ENCODE peak calls at places on chromosomes 4 and X, in five cellular contexts. G is K562, X is cardiac muscle cell, J is dorsolateral prefrontal cortex, S is AG04450. P is an unnamed sample.

GRCh38 chr4:71290481-71290880 is 48.3 kb upstream of the SLC4A4 start:
- DNase-seq in S (no peak), J (no peak), X (no peak), G (no peak), P (no peak)

GRCh38 chrX:151825927-151826471 is 86.7 kb upstream of the MAGEA4 start:
- DNase-seq in S (peak; percentile 34), G (no peak), X (peak; percentile 87), J (no peak), P (peak; percentile 74)

GRCh38 chr4:2338754-2339457 is 77.0 kb upstream of the MXD4 start:
- DNase-seq in G (no peak), S (no peak), X (no peak), J (no peak), P (no peak)

GRCh38 chr4:86359944-86360478 is at the start of gene MAPK10:
- DNase-seq in X (peak; percentile 97), G (no peak), S (peak; percentile 81), J (peak; percentile 65), P (peak; percentile 4)

GRCh38 chr4:87843936-87844335 is 11.2 kb downstream of the MEPE start:
- DNase-seq in G (no peak), X (peak; percentile 75), S (no peak), J (no peak), P (peak; percentile 63)

GRCh38 chrX:72107320-72107719 is 24.4 kb downstream of the RTL5 start:
- DNase-seq in S (no peak), G (peak; percentile 11), J (no peak), X (peak; percentile 21), P (no peak)

GRCh38 chr4:19583827-19584569 is 667.7 kb upstream of the SLIT2 start:
- DNase-seq in X (peak; percentile 39), G (no peak), S (no peak), J (no peak), P (no peak)

GRCh38 chr4:142656178-142656577 is 189.9 kb downstream of the INPP4B start:
- DNase-seq in G (no peak), X (peak; percentile 14), J (no peak), S (no peak), P (no peak)

GRCh38 chr4:137545461-137545861 is 13.2 kb upstream of the PCDH18 start:
- DNase-seq in G (no peak), J (no peak), S (peak; percentile 85), X (peak; percentile 64), P (peak; percentile 91)

GRCh38 chrX:2642791-2643190 is 48.3 kb upstream of the CD99 start:
- DNase-seq in S (no peak), X (no peak), G (no peak), J (no peak), P (no peak)

GRCh38 chr4:6018331-6018730 is at the start of gene C4orf50:
- DNase-seq in G (no peak), J (no peak), S (no peak), X (no peak), P (no peak)

GRCh38 chrX:57817302-57817701 is 93.0 kb downstream of the ZXDA start:
- DNase-seq in G (no peak), X (peak; percentile 2), J (no peak), S (no peak), P (no peak)

GRCh38 chr4:83618431-83618830 is 82.5 kb downstream of the GPAT3 start:
- DNase-seq in J (no peak), X (peak; percentile 55), S (peak; percentile 66), G (peak; percentile 23), P (no peak)

GRCh38 chr4:83708500-83709175 is 172.7 kb downstream of the GPAT3 start:
- DNase-seq in G (no peak), J (no peak), X (no peak), S (no peak), P (no peak)

GRCh38 chr4:29423836-29424721 is 1296.1 kb upstream of the PCDH7 start:
- DNase-seq in G (no peak), X (peak; percentile 17), J (no peak), S (peak; percentile 68), P (peak; percentile 10)

GRCh38 chr4:10161146-10161545 is 44.5 kb upstream of the WDR1 start:
- DNase-seq in S (no peak), X (peak; percentile 38), J (no peak), G (no peak), P (no peak)

GRCh38 chr4:77493829-77494551 is 111.6 kb upstream of the CXCL13 start:
- DNase-seq in J (no peak), X (no peak), G (no peak), S (no peak), P (no peak)

GRCh38 chrX:43349363-43349762 is 306.7 kb upstream of the MAOA start:
- DNase-seq in X (peak; percentile 28), G (peak; percentile 20), J (no peak), S (no peak), P (no peak)

GRCh38 chr4:159950707-159951106 is 847.8 kb downstream of the RAPGEF2 start:
- DNase-seq in S (no peak), J (no peak), G (no peak), X (no peak), P (no peak)

GRCh38 chr4:159944477-159944876 is 841.6 kb downstream of the RAPGEF2 start:
- DNase-seq in S (no peak), G (no peak), J (no peak), X (no peak), P (no peak)

DNA sequence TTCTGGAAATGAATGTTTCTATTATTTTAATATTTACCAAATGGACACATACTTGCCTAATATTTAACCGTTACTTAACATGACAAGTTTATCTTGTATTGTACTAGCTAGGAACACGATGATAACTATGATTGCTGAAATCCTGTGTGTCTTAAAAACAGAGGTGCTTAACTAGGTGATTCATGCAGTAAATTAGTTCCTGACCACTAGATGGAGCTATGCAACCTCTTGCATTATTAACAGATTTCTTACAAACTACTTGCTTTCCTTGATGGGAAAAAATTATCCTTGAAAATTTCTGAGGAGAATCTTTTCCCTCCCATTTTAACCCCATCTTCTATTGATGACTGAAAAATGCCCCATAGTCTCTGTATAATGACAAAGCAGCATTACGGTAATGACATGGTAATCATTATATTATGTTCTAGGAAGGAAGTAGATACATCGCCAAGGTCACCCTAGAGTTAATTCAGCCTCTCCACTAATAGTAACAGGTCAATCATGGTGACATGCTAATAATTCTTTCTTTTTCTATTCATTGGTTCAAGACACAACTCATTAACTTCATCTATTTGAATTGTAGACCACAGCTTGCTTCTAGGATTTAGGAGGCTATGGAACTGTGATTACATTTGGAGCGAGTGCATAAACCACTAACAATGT is 844.2 kb downstream of the RAPGEF2 start:
- DNase-seq in X (peak; percentile 68), G (peak; percentile 2), J (no peak), S (no peak), P (peak; percentile 12)
- TF ChIP-seq CTCF in X (peak; percentile 71), G (no peak), J (peak; percentile 64), S (peak; percentile 54), P (peak; percentile 53)

DNA sequence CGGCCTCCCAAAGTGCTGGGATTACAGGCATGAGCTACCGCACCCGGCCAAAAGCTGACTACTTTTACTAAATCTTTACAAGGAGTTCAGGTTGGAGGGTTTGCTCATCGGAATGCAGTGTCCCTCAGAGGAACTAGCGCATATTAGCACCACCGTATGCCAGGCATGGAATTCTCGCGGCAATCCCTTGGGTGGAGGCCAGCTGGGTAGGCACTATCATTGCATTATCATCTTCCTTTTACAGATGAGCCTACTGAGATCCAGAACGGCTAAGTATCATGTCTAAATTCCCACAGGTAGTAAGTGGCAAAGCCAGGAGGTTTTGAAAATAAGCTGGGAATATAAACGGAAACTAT is 6.1 kb upstream of the CXorf66 start:
- DNase-seq in J (no peak), G (no peak), X (no peak), S (no peak), P (no peak)
- H3K4me3 ChIP-seq in J (no peak overlapping the region), G (no peak overlapping the region), X (no peak overlapping the region), S (no peak overlapping the region), P (no peak overlapping the region)

GRCh38 chr4:126915999-126916625 is 716.6 kb upstream of the INTU start:
- DNase-seq in S (no peak), X (peak; percentile 55), J (no peak), G (no peak), P (no peak)

GRCh38 chr4:126916626-126917140 is 716.1 kb upstream of the INTU start:
- DNase-seq in J (no peak), G (peak; percentile 20), X (peak; percentile 78), S (peak; percentile 73), P (peak; percentile 64)
- TF ChIP-seq CTCF in J (no peak), G (no peak), X (no peak), S (peak; percentile 29), P (peak; percentile 20)

DNA sequence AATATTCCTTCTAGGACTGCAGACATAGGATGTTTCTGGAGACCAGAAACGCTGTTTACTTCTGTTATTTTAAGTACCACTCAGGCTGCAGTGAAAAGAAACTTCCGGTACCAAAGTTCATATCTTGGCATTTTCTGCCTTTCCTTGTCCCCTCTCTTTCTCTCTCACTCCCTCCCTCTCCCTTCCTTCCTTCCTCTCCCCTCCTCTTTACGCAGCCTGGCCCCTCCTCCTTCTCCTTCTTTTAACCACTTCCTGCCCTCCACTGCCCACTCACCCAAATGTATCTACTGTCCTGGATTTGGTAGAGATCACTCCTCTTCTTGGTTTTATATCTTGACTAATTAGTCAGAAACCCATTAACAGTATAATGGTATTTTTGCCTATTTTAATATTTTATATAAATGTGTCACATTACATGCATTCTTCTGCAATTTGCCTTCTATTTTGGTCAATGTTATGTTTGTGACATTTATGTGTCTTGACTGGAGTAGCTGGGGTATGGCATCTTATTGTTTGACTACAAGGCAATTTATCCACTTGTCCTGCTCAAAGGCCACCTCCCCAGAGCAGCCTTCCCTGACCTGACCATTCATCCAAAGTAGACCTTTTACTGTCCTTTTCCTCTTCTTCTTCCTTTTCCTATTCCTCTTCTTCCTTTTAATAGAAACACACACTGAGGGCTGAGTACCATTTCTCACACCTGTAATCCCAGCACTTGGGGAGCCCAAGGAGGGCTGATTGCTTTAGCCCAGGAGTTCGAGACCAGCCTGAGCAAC is 56.9 kb downstream of the BCOR start:
- DNase-seq in J (no peak), S (no peak), X (peak; percentile 18), G (no peak), P (no peak)
- H3K4me3 ChIP-seq in J (no peak overlapping the region), S (no peak overlapping the region), X (no peak overlapping the region), G (no peak overlapping the region), P (no peak overlapping the region)

GRCh38 chr4:24794916-24795665 is at the start of gene SOD3:
- DNase-seq in G (peak; percentile 52), S (peak; percentile 74), X (peak; percentile 96), J (no peak), P (no peak)

GRCh38 chr4:24791043-24791442 is 4.3 kb upstream of the SOD3 start:
- DNase-seq in X (no peak), J (no peak), G (no peak), S (no peak), P (no peak)

GRCh38 chr4:24794111-24794860 is 1.1 kb upstream of the SOD3 start:
- DNase-seq in G (no peak), J (no peak), X (peak; percentile 64), S (no peak), P (peak; percentile 70)

GRCh38 chr4:24792552-24792951 is 2.8 kb upstream of the SOD3 start:
- DNase-seq in G (no peak), J (no peak), S (no peak), X (no peak), P (no peak)

GRCh38 chr4:24793219-24794005 is 2.0 kb upstream of the SOD3 start:
- DNase-seq in J (no peak), G (peak; percentile 22), X (no peak), S (no peak), P (no peak)
- TF ChIP-seq CTCF in J (no peak), G (peak; percentile 9), X (peak; percentile 33), S (peak; percentile 46), P (peak; percentile 16)